ENCODE peak calls at places on chromosomes 11 and 22, in five cellular contexts. One of them, this sample, is unnamed.

GRCh38 chr11:44593194-44593593 is 27.7 kb downstream of the CD82 start:
- DNase-seq in right lobe of liver: no peak
- DNase-seq in naive thymus-derived CD4-positive, alpha-beta T cell: no peak
- DNase-seq in adrenal gland: no peak
- DNase-seq in A549: no peak
- DNase-seq in this sample: no peak

GRCh38 chr11:75267171-75267970 is 26.8 kb downstream of the TPBGL start:
- DNase-seq in right lobe of liver: no peak
- DNase-seq in adrenal gland: no peak
- DNase-seq in naive thymus-derived CD4-positive, alpha-beta T cell: no peak
- DNase-seq in A549: no peak
- DNase-seq in this sample: no peak

GRCh38 chr22:17402304-17402703 is 33.0 kb downstream of the CECR2 start:
- DNase-seq in right lobe of liver: no peak
- DNase-seq in naive thymus-derived CD4-positive, alpha-beta T cell: no peak
- DNase-seq in A549: no peak
- DNase-seq in adrenal gland: no peak
- DNase-seq in this sample: no peak

GRCh38 chr11:117597083-117597482 is 199.9 kb downstream of the DSCAML1 start:
- DNase-seq in adrenal gland: peak; percentile 29
- DNase-seq in A549: peak; percentile 38
- DNase-seq in naive thymus-derived CD4-positive, alpha-beta T cell: peak; percentile 50
- DNase-seq in right lobe of liver: no peak
- DNase-seq in this sample: peak; percentile 7

GRCh38 chr11:59025097-59025496 is 61.0 kb upstream of the GLYATL1B start:
- DNase-seq in naive thymus-derived CD4-positive, alpha-beta T cell: no peak
- DNase-seq in right lobe of liver: no peak
- DNase-seq in A549: peak; percentile 4
- DNase-seq in adrenal gland: no peak
- DNase-seq in this sample: peak; percentile 84

GRCh38 chr11:3165916-3166267 is 782 bp upstream of the OSBPL5 start:
- DNase-seq in adrenal gland: no peak
- DNase-seq in naive thymus-derived CD4-positive, alpha-beta T cell: no peak
- DNase-seq in A549: no peak
- DNase-seq in right lobe of liver: peak; percentile 9
- DNase-seq in this sample: no peak

GRCh38 chr11:94926698-94927237 is 46.6 kb downstream of the CWC15 start:
- DNase-seq in adrenal gland: peak; percentile 85
- DNase-seq in A549: peak; percentile 5
- DNase-seq in right lobe of liver: peak; percentile 66
- DNase-seq in naive thymus-derived CD4-positive, alpha-beta T cell: no peak
- DNase-seq in this sample: peak; percentile 13

GRCh38 chr11:92123540-92123939 is 101.1 kb upstream of the FAT3 start:
- DNase-seq in adrenal gland: no peak
- DNase-seq in right lobe of liver: no peak
- DNase-seq in naive thymus-derived CD4-positive, alpha-beta T cell: no peak
- DNase-seq in A549: no peak
- DNase-seq in this sample: no peak

GRCh38 chr11:100876826-100877545 is 189.9 kb downstream of the ARHGAP42 start:
- DNase-seq in adrenal gland: no peak
- DNase-seq in right lobe of liver: no peak
- DNase-seq in naive thymus-derived CD4-positive, alpha-beta T cell: no peak
- DNase-seq in A549: peak; percentile 27
- DNase-seq in this sample: no peak

GRCh38 chr11:108167624-108168023 is 46.3 kb downstream of the ACAT1 start:
- DNase-seq in naive thymus-derived CD4-positive, alpha-beta T cell: no peak
- DNase-seq in adrenal gland: no peak
- DNase-seq in A549: no peak
- DNase-seq in right lobe of liver: no peak
- DNase-seq in this sample: no peak

GRCh38 chr11:72553748-72554147 is 119.4 kb upstream of the CLPB start:
- DNase-seq in right lobe of liver: no peak
- DNase-seq in A549: peak; percentile 35
- DNase-seq in adrenal gland: no peak
- DNase-seq in naive thymus-derived CD4-positive, alpha-beta T cell: no peak
- DNase-seq in this sample: no peak

GRCh38 chr11:35897019-35897418 is 46.8 kb upstream of the LDLRAD3 start:
- DNase-seq in A549: no peak
- DNase-seq in naive thymus-derived CD4-positive, alpha-beta T cell: no peak
- DNase-seq in adrenal gland: no peak
- DNase-seq in right lobe of liver: no peak
- DNase-seq in this sample: no peak

GRCh38 chr22:37210041-37210803 is 2.1 kb downstream of the SSTR3 start:
- DNase-seq in adrenal gland: no peak
- DNase-seq in A549: no peak
- DNase-seq in right lobe of liver: peak; percentile 11
- DNase-seq in naive thymus-derived CD4-positive, alpha-beta T cell: no peak
- DNase-seq in this sample: no peak

GRCh38 chr11:112797653-112798293 is 163.4 kb upstream of the NCAM1 start:
- DNase-seq in right lobe of liver: peak; percentile 46
- DNase-seq in A549: peak; percentile 12
- DNase-seq in adrenal gland: peak; percentile 72
- DNase-seq in naive thymus-derived CD4-positive, alpha-beta T cell: peak; percentile 25
- DNase-seq in this sample: peak; percentile 10

GRCh38 chr11:116420030-116420429 is 352.8 kb downstream of the BUD13 start:
- DNase-seq in naive thymus-derived CD4-positive, alpha-beta T cell: no peak
- DNase-seq in A549: no peak
- DNase-seq in right lobe of liver: no peak
- DNase-seq in adrenal gland: no peak
- DNase-seq in this sample: peak; percentile 11

GRCh38 chr11:134411887-134412507 is at the start of gene B3GAT1:
- DNase-seq in A549: no peak
- DNase-seq in right lobe of liver: no peak
- DNase-seq in naive thymus-derived CD4-positive, alpha-beta T cell: no peak
- DNase-seq in adrenal gland: no peak
- DNase-seq in this sample: no peak

GRCh38 chr11:31810779-31811647 is at the start of gene PAX6:
- DNase-seq in adrenal gland: peak; percentile 52
- DNase-seq in A549: peak; percentile 66
- DNase-seq in naive thymus-derived CD4-positive, alpha-beta T cell: no peak
- DNase-seq in right lobe of liver: no peak
- DNase-seq in this sample: peak; percentile 54

GRCh38 chr22:24059121-24059520 is 48.0 kb downstream of the CABIN1 start:
- DNase-seq in A549: no peak
- DNase-seq in right lobe of liver: no peak
- DNase-seq in naive thymus-derived CD4-positive, alpha-beta T cell: no peak
- DNase-seq in adrenal gland: no peak
- DNase-seq in this sample: no peak

GRCh38 chr11:6647282-6647679 is 8.3 kb downstream of the DCHS1 start:
- DNase-seq in naive thymus-derived CD4-positive, alpha-beta T cell: no peak
- DNase-seq in right lobe of liver: no peak
- DNase-seq in adrenal gland: no peak
- DNase-seq in A549: no peak
- DNase-seq in this sample: no peak

GRCh38 chr11:1672613-1673400 is 24.2 kb upstream of the KRTAP5-6 start:
- DNase-seq in naive thymus-derived CD4-positive, alpha-beta T cell: no peak
- DNase-seq in A549: no peak
- DNase-seq in right lobe of liver: no peak
- DNase-seq in adrenal gland: no peak
- DNase-seq in this sample: no peak
- H3K27ac ChIP-seq in naive thymus-derived CD4-positive, alpha-beta T cell: no peak overlapping the region
- H3K27ac ChIP-seq in A549: no peak overlapping the region
- H3K27ac ChIP-seq in right lobe of liver: peak overlapping the region; percentile 78
- H3K27ac ChIP-seq in adrenal gland: peak overlapping the region; percentile 32
- H3K27ac ChIP-seq in this sample: no peak overlapping the region

DNA sequence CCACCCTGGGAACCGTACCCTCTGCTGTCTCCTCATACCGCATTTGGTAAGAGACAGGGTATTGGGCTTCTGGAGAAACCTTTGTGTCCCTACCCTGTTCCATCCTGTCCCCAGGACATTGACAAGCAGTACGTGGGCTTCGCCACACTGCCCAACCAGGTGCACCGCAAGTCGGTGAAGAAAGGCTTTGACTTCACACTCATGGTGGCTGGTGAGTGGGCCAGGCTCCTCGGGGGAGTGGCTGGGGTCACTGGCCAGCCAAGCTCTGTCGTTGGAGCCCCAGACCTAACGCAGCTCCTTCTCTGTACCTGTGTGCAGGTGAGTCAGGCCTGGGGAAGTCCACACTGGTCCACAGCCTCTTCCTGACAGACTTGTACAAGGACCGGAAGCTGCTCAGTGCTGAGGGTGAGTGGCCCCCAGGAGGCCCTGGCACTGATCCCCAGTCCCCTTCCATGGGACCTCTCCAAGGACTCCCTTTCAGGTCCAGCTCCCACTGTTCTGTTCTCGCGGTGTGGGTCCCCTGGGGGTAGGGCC is 3.8 kb upstream of the GP1BB start:
- DNase-seq in adrenal gland: no peak
- DNase-seq in A549: no peak
- DNase-seq in right lobe of liver: no peak
- DNase-seq in naive thymus-derived CD4-positive, alpha-beta T cell: no peak
- DNase-seq in this sample: no peak
- H3K4me3 ChIP-seq in adrenal gland: no peak overlapping the region
- H3K4me3 ChIP-seq in A549: no peak overlapping the region
- H3K4me3 ChIP-seq in right lobe of liver: no peak overlapping the region
- H3K4me3 ChIP-seq in naive thymus-derived CD4-positive, alpha-beta T cell: no peak overlapping the region
- H3K4me3 ChIP-seq in this sample: no peak overlapping the region

GRCh38 chr11:1563697-1564534 is 8.2 kb downstream of the DUSP8 start:
- DNase-seq in A549: no peak
- DNase-seq in naive thymus-derived CD4-positive, alpha-beta T cell: no peak
- DNase-seq in right lobe of liver: no peak
- DNase-seq in adrenal gland: no peak
- DNase-seq in this sample: no peak
- H3K4me1 ChIP-seq in A549: peaks cover 36% of the 10 kb centered on the region
- H3K4me1 ChIP-seq in naive thymus-derived CD4-positive, alpha-beta T cell: peaks cover 13% of the 10 kb centered on the region
- H3K4me1 ChIP-seq in right lobe of liver: peaks cover 7% of the 10 kb centered on the region
- H3K4me1 ChIP-seq in adrenal gland: peaks cover 25% of the 10 kb centered on the region
- H3K4me1 ChIP-seq in this sample: no peaks in the 10 kb centered on the region

GRCh38 chr11:65181569-65182257 is at the start of gene CAPN1:
- DNase-seq in naive thymus-derived CD4-positive, alpha-beta T cell: peak; percentile 74
- DNase-seq in right lobe of liver: peak; percentile 84
- DNase-seq in adrenal gland: peak; percentile 92
- DNase-seq in A549: peak; percentile 86
- DNase-seq in this sample: peak; percentile 98

GRCh38 chr11:65184146-65184545 is 2.4 kb downstream of the CAPN1 start:
- DNase-seq in A549: no peak
- DNase-seq in naive thymus-derived CD4-positive, alpha-beta T cell: no peak
- DNase-seq in adrenal gland: peak; percentile 24
- DNase-seq in right lobe of liver: no peak
- DNase-seq in this sample: no peak

GRCh38 chr11:65183201-65183891 is 1.6 kb downstream of the CAPN1 start:
- DNase-seq in right lobe of liver: no peak
- DNase-seq in A549: no peak
- DNase-seq in adrenal gland: peak; percentile 21
- DNase-seq in naive thymus-derived CD4-positive, alpha-beta T cell: no peak
- DNase-seq in this sample: peak; percentile 49

GRCh38 chr11:65180877-65181568 is 705 bp upstream of the CAPN1 start:
- DNase-seq in A549: peak; percentile 77
- DNase-seq in adrenal gland: peak; percentile 67
- DNase-seq in naive thymus-derived CD4-positive, alpha-beta T cell: peak; percentile 71
- DNase-seq in right lobe of liver: peak; percentile 67
- DNase-seq in this sample: peak; percentile 70

DNA sequence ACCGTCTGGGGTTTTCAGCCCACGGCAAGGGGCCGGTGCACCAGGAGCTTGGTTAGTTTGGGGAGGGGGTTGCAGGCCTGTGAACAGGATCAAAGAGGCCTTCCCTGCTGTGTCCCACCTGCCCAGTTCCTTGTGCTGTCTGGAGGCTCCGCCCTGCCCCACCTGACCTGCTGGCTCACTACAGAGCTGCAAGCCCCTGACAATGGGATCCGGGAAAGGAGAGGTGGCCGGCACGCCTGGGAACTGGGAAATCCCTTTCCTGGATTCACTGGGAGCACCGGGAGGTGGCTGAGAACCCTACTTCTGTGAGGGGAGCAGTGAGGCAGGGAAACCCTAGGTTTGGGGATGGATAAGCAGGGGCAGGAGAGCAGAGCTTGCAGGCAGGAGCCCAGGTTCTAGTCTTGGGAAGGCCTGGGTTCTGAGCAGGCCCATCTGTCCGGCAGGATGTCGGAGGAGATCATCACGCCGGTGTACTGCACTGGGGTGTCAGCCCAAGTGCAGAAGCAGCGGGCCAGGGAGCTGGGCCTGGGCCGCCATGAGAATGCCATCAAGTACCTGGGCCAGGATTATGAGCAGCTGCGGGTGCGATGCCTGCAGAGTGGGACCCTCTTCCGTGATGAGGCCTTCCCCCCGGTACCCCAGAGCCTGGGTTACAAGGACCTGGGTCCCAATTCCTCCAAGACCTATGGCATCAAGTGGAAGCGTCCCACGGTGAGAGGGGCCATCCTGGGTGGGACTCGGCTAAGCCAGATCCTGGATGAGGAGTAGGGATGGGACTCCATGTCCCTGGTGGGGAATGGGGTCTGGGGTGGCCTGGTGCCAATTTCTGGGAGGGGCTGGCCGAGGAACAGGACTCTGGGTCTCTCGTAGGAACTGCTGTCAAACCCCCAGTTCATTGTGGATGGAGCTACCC is 786 bp downstream of the CAPN1 start:
- DNase-seq in A549: peak; percentile 36
- DNase-seq in right lobe of liver: peak; percentile 53
- DNase-seq in naive thymus-derived CD4-positive, alpha-beta T cell: no peak
- DNase-seq in adrenal gland: peak; percentile 44
- DNase-seq in this sample: peak; percentile 64
- H3K27ac ChIP-seq in A549: peak overlapping the region; percentile 99
- H3K27ac ChIP-seq in right lobe of liver: peak overlapping the region; percentile 63
- H3K27ac ChIP-seq in naive thymus-derived CD4-positive, alpha-beta T cell: peak overlapping the region; percentile 93
- H3K27ac ChIP-seq in adrenal gland: peak overlapping the region; percentile 79
- H3K27ac ChIP-seq in this sample: peak overlapping the region; percentile 93

DNA sequence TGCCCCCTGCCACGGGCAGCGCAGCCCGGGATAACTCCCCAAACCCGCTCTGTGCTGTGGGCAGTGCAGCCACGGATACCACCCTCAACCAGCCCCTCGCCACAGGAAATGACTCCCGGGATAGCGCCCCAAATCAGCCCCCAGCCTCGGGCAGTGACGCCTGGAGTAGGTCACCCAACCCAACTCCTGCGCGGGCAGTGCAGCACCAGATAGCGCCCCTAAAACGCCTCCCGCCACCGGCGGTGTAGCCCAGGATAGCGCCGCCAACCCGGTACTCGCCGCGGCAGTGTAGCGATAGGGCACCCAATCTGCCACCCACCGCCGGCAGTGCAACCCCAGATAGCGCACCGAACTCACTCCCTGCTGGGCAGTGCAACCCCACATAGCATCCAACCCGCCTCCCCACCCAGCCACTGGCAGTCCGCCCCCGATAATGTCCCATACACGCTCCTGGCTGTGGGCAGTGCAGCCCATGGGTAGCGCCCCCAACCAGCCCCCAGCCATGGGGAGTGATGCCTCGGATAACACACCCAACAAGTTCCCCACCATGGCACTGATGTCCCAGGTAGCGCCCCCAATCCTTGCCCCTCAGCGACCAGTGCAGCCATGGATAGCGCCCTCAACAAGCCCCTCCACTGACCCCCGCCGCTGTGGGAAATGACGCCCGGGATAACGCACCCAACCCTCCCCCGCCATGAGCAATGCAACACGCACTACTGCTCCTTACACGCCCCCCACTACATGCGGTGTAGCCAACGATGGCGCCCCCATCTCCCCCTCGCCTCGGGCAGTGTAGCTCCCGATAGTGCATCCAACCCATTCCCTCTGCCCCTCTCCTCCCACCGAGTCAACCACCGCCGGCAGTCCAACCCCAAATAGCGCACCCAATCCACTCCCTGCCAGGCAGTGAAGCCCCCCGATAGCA is 1.4 kb downstream of the RFPL2 start:
- DNase-seq in naive thymus-derived CD4-positive, alpha-beta T cell: no peak
- DNase-seq in right lobe of liver: no peak
- DNase-seq in adrenal gland: no peak
- DNase-seq in A549: peak; percentile 3
- DNase-seq in this sample: no peak
- H3K4me3 ChIP-seq in naive thymus-derived CD4-positive, alpha-beta T cell: peak overlapping the region; percentile 57
- H3K4me3 ChIP-seq in right lobe of liver: peak overlapping the region; percentile 33
- H3K4me3 ChIP-seq in adrenal gland: no peak overlapping the region
- H3K4me3 ChIP-seq in A549: peak overlapping the region; percentile 60
- H3K4me3 ChIP-seq in this sample: no peak overlapping the region